ENCODE peak calls at places on chromosomes 4 and X, in seven cellular contexts. K is psoas muscle, L is ascending aorta, I is astrocyte of the spinal cord, M is left ventricle myocardium inferior, W is cardiac muscle cell, O is GM12865. N is an unnamed sample.

GRCh38 chr4:184253072-184253420 is 35.4 kb upstream of the ENPP6 start:
- DNase-seq in K (no peak), L (no peak), I (no peak), M (no peak), W (no peak), O (no peak), N (no peak)

GRCh38 chr4:74755486-74755885 is 38.8 kb downstream of the BTC start:
- DNase-seq in K (no peak), L (peak), I (no peak), M (no peak), W (peak), O (no peak), N (peak)

GRCh38 chr4:10688827-10689226 is 4.3 kb upstream of the CLNK start:
- DNase-seq in K (no peak), L (no peak), I (no peak), M (no peak), W (no peak), O (no peak), N (no peak)

GRCh38 chr4:183610033-183610432 is 49.0 kb downstream of the RWDD4 start:
- DNase-seq in K (no peak), L (no peak), I (no peak), M (no peak), W (peak), O (no peak), N (peak)

GRCh38 chr4:39326468-39326960 is 39.6 kb downstream of the RFC1 start:
- DNase-seq in K (no peak), L (no peak), I (no peak), M (no peak), W (no peak), O (no peak), N (no peak)

GRCh38 chr4:151613290-151613689 is 147.5 kb downstream of the GATB start:
- DNase-seq in K (no peak), L (no peak), I (no peak), M (no peak), W (no peak), O (no peak), N (no peak)

GRCh38 chr4:153489856-153490558 is 23.8 kb downstream of the TMEM131L start:
- DNase-seq in K (no peak), L (no peak), I (no peak), M (no peak), W (peak), O (no peak), N (no peak)

GRCh38 chrX:96837808-96838207 is 45.9 kb upstream of the RPA4 start:
- DNase-seq in K (no peak), L (no peak), I (peak), M (no peak), W (peak), O (no peak), N (no peak)

GRCh38 chr4:93384897-93385296 is 443.7 kb upstream of the ATOH1 start:
- DNase-seq in K (no peak), L (no peak), I (peak), M (no peak), W (peak), O (no peak), N (peak)

GRCh38 chr4:1644906-1645657 is 39.0 kb downstream of the FAM53A start:
- DNase-seq in K (peak), L (no peak), I (peak), M (peak), W (peak), O (no peak), N (peak)

GRCh38 chr4:47510506-47511143 is 25.6 kb downstream of the ATP10D start:
- DNase-seq in K (no peak), L (no peak), I (peak), M (no peak), W (peak), O (peak), N (no peak)

GRCh38 chr4:53013873-53014272 is 151.8 kb downstream of the RASL11B start:
- DNase-seq in K (no peak), L (no peak), I (no peak), M (no peak), W (no peak), O (no peak), N (no peak)

GRCh38 chr4:72893354-72894066 is 176.0 kb downstream of the COX18 start:
- DNase-seq in K (no peak), L (no peak), I (no peak), M (no peak), W (no peak), O (no peak), N (no peak)

GRCh38 chr4:105765690-105766407 is 57.3 kb downstream of the GSTCD start:
- DNase-seq in K (no peak), L (no peak), I (peak), M (no peak), W (peak), O (no peak), N (peak)

GRCh38 chr4:95544433-95545103 is 4.2 kb downstream of the UNC5C start:
- DNase-seq in K (no peak), L (no peak), I (no peak), M (no peak), W (peak), O (no peak), N (no peak)

DNA sequence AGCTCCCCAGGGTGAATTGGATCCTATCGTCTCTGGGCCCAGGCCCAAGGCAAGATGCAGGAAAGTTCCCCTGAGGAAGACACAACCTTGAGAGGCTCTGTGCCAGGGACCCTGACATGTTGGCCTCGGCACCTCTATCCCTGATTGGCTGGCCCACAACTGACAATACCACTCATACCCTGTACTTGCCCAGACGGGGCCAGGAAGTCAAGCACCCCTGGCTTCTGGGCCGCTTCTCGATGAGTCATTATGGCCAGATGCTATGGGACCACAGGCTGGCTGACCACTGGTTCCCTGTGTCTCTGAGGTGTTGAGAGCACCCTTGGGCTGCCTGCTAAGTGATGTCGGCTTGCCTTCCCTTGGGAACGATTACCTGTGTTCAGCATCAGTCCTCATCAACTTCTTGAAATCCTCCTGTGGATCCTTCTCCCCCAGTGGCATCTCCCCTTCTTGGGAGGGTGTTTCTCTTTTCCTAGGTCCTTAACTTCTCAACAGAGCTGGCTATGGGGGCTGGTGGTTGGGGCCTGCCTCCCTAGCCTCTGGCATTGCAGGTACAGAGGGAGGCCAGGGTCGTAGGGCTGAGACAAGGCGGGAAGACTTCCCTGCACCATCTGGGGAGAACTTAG is 54.5 kb upstream of the MAMLD1 start:
- DNase-seq in K (no peak), L (peak), I (no peak), M (no peak), W (no peak), O (no peak), N (no peak)
- TF ChIP-seq CTCF in K (no peak), L (no peak), I (no peak), M (no peak), W (no peak), O (no peak), N (no peak)

GRCh38 chrX:118497180-118497814 is 1.7 kb downstream of the DOCK11 start:
- DNase-seq in K (no peak), L (no peak), I (no peak), M (no peak), W (no peak), O (peak), N (no peak)
- H3K4me3 ChIP-seq in K (peak), L (peak), I (peak), M (peak), W (peak), O (peak), N (peak)

GRCh38 chr4:59247032-59247431 is 1953.1 kb upstream of the ADGRL3 start:
- DNase-seq in K (no peak), L (no peak), I (no peak), M (no peak), W (no peak), O (peak), N (peak)
- TF ChIP-seq CTCF in K (no peak), L (peak), I (peak), M (peak), W (no peak), O (no peak), N (no peak)

GRCh38 chrX:103791826-103792458 is 15.3 kb downstream of the PLP1 start:
- DNase-seq in K (no peak), L (no peak), I (no peak), M (no peak), W (peak), O (no peak), N (peak)

GRCh38 chrX:103793541-103793932 is 16.9 kb downstream of the PLP1 start:
- DNase-seq in K (no peak), L (no peak), I (no peak), M (no peak), W (peak), O (no peak), N (peak)

GRCh38 chrX:103791233-103791632 is 14.6 kb downstream of the PLP1 start:
- DNase-seq in K (no peak), L (no peak), I (no peak), M (no peak), W (no peak), O (no peak), N (no peak)

GRCh38 chrX:103792916-103793540 is 16.4 kb downstream of the PLP1 start:
- DNase-seq in K (no peak), L (no peak), I (peak), M (no peak), W (peak), O (no peak), N (peak)

GRCh38 chrX:103794117-103794516 is 17.5 kb downstream of the PLP1 start:
- DNase-seq in K (no peak), L (no peak), I (no peak), M (no peak), W (no peak), O (no peak), N (no peak)
- H3K4me3 ChIP-seq in K (no peak), L (no peak), I (no peak), M (no peak), W (no peak), O (no peak), N (no peak)

DNA sequence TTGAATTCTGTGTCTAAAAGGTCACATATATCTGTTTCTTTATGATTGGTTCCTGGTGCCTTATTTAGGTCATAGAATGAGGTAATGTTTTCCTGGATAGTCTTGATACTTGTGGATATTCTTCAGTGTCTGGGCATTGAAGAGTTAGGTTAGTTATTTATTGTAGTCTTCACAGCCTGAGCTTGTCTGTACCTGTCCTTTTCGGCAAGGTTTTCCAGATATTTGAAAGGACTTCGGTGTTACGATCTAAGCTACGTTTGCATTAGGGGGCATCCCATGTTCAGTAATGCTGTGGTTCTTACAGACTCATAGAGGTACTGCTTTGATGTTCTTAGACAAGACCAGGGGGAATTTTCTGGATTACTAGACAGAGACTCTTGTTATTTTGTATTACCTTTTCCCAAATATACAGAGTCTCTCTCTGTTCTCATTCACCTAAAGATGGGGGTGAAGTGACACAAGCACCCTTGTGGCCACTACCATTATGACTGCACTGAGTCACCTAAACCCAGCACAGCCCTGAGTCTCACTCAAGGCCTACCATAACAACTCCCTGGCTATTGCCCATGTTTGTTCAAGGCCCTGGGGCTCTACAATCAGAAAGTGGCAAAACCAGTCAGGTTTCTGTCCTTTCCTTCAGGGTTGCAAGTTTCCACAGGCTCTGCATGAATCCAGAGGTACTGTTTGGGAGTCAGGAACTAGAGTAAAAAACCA is 30.1 kb upstream of the CYSLTR1 start:
- DNase-seq in K (no peak), L (no peak), I (no peak), M (no peak), W (no peak), O (no peak), N (no peak)
- TF ChIP-seq CTCF in K (no peak), L (no peak), I (no peak), M (no peak), W (no peak), O (no peak), N (no peak)

GRCh38 chr4:32929738-32930688 is 2209.8 kb downstream of the PCDH7 start:
- DNase-seq in K (no peak), L (no peak), I (no peak), M (no peak), W (no peak), O (no peak), N (peak)
- H3K4me3 ChIP-seq in K (no peak), L (no peak), I (no peak), M (no peak), W (no peak), O (no peak), N (no peak)

GRCh38 chr4:108834167-108834566 is 71.3 kb upstream of the ETNPPL start:
- DNase-seq in K (no peak), L (no peak), I (peak), M (no peak), W (peak), O (no peak), N (peak)

GRCh38 chr4:108838451-108838850 is 75.6 kb upstream of the ETNPPL start:
- DNase-seq in K (no peak), L (no peak), I (no peak), M (no peak), W (no peak), O (no peak), N (no peak)

GRCh38 chr4:108830509-108831244 is 67.8 kb upstream of the ETNPPL start:
- DNase-seq in K (peak), L (no peak), I (no peak), M (peak), W (peak), O (peak), N (peak)

GRCh38 chr4:108833041-108833440 is 70.2 kb upstream of the ETNPPL start:
- DNase-seq in K (no peak), L (no peak), I (peak), M (no peak), W (peak), O (no peak), N (peak)

DNA sequence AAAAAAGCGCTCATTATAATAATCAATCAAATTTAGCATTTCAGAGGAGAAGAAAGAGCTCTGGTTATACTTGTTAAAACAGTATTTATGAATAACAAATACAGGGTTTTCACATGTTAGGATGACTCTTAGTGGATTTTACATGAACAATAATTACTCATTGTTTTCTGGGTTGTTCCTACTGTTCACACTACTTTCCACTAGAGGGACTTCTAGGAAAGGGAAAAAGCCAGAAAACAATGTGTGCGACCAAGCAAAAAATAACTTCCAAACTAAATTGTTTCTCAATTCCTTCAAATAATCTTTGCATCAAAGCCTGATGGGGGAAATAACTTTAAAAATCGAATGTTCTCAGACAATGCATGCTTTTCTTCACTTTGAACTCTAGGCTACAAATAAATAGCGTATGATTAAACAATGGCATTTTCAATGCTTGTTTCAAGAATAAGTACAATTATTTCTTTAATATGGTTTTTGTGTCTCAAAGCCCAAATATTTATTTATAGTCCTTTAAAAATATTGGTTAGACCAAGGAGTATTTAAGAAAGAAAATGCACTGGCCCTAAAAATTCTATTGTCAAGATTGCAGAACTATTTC is 72.0 kb upstream of the ETNPPL start:
- DNase-seq in K (no peak), L (no peak), I (peak), M (no peak), W (peak), O (no peak), N (peak)
- TF ChIP-seq CTCF in K (peak), L (peak), I (peak), M (peak), W (peak), O (peak), N (peak)

GRCh38 chrX:71214152-71214551 is 8.9 kb upstream of the GJB1 start:
- DNase-seq in K (no peak), L (no peak), I (no peak), M (no peak), W (no peak), O (no peak), N (no peak)

GRCh38 chrX:71212536-71212935 is 10.5 kb upstream of the GJB1 start:
- DNase-seq in K (no peak), L (no peak), I (no peak), M (no peak), W (no peak), O (no peak), N (no peak)

GRCh38 chrX:71216446-71216845 is 6.6 kb upstream of the GJB1 start:
- DNase-seq in K (no peak), L (no peak), I (no peak), M (no peak), W (no peak), O (no peak), N (no peak)

GRCh38 chrX:71215335-71215912 is 7.6 kb upstream of the GJB1 start:
- DNase-seq in K (no peak), L (no peak), I (no peak), M (no peak), W (no peak), O (no peak), N (no peak)

DNA sequence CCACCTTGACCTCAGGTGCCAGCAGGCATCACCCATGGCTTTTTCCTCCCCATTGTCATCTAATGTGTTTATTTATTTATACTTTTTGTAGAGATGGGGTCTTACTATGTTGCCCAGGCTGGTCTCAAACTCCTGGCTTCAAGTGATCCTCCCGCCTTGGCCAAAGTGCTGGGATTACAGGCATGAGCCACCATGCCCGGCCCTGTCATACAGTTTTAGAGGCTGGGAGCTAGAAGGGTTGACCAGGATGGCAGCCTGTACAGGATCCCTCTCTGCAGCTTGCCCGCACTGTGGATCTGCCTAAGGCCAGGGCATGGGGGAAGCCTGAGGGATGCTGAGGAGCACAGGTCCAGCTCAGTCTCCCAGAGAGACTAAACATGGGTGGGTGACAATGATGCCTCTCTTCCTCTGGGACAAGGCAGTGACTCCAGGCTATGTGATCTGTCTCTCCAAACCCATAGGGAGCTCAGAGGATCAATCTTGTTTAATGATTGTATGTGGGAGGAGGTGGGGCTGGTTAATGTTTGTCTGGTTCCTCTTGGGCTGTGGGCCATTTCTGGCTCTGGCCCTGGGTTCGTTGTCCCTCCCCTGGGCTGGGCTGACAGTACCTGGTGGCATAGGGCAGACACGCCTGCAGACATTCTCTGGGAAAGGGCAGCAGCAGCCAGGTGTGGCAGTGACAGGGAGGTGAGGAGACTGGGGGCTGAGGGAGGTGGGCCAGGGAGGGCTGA is 8.3 kb upstream of the GJB1 start:
- DNase-seq in K (no peak), L (no peak), I (no peak), M (no peak), W (no peak), O (no peak), N (no peak)
- H3K4me3 ChIP-seq in K (no peak), L (no peak), I (no peak), M (no peak), W (no peak), O (no peak), N (no peak)

GRCh38 chrX:105461013-105461412 is 240.5 kb upstream of the TEX13A start:
- DNase-seq in K (no peak), L (no peak), I (no peak), M (no peak), W (no peak), O (no peak), N (no peak)
- TF ChIP-seq CTCF in K (no peak), L (no peak), I (no peak), M (no peak), W (no peak), O (no peak), N (no peak)